ENCODE peak calls at places on chromosomes 7 and 10, in eight cellular contexts. P, T, J, R, Z, Q, G and U are unnamed samples.

GRCh38 chr10:87931836-87932230 is 68.4 kb downstream of the PTEN start:
- DNase-seq in P (no peak), T (no peak), J (no peak), R (no peak), Z (no peak), Q (no peak), G (no peak), U (no peak)

GRCh38 chr10:49620286-49620810 is 6.5 kb downstream of the CHAT start:
- DNase-seq in P (no peak), T (no peak), J (no peak), R (no peak), Z (no peak), Q (no peak), G (no peak), U (no peak)

GRCh38 chr7:55622241-55622835 is 50.0 kb upstream of the VOPP1 start:
- DNase-seq in P (no peak), T (no peak), J (no peak), R (peak), Z (no peak), Q (no peak), G (no peak), U (no peak)

GRCh38 chr10:68359189-68359588 is 26.5 kb upstream of the PBLD start:
- DNase-seq in P (no peak), T (no peak), J (no peak), R (no peak), Z (no peak), Q (no peak), G (no peak), U (no peak)

GRCh38 chr10:58115218-58116050 is 152.3 kb downstream of the IPMK start:
- DNase-seq in P (no peak), T (no peak), J (no peak), R (no peak), Z (no peak), Q (no peak), G (no peak), U (no peak)

GRCh38 chr7:151825711-151826110 is 51.2 kb downstream of the PRKAG2 start:
- DNase-seq in P (no peak), T (no peak), J (no peak), R (no peak), Z (no peak), Q (no peak), G (no peak), U (no peak)

GRCh38 chr10:114334301-114334700 is 70.0 kb downstream of the AFAP1L2 start:
- DNase-seq in P (no peak), T (peak), J (peak), R (no peak), Z (no peak), Q (no peak), G (no peak), U (no peak)

GRCh38 chr10:111117528-111118277 is 40.9 kb downstream of the ADRA2A start:
- DNase-seq in P (no peak), T (no peak), J (no peak), R (no peak), Z (no peak), Q (no peak), G (no peak), U (no peak)

GRCh38 chr10:122988501-122988900 is 8.3 kb downstream of the PSTK start:
- DNase-seq in P (no peak), T (peak), J (no peak), R (no peak), Z (no peak), Q (no peak), G (no peak), U (no peak)

GRCh38 chr7:92797693-92798092 is 38.7 kb downstream of the CDK6 start:
- DNase-seq in P (no peak), T (peak), J (no peak), R (peak), Z (peak), Q (no peak), G (no peak), U (no peak)

GRCh38 chr10:27223964-27224363 is 16.6 kb downstream of the ACBD5 start:
- DNase-seq in P (no peak), T (peak), J (peak), R (peak), Z (peak), Q (no peak), G (no peak), U (no peak)

GRCh38 chr7:136134503-136134902 is 157.3 kb upstream of the MTPN start:
- DNase-seq in P (no peak), T (no peak), J (no peak), R (peak), Z (peak), Q (no peak), G (no peak), U (no peak)

GRCh38 chr7:72751978-72752377 is 76.0 kb downstream of the TYW1B start:
- DNase-seq in P (no peak), T (peak), J (no peak), R (no peak), Z (no peak), Q (no peak), G (no peak), U (no peak)

GRCh38 chr10:49109669-49110335 is 5.5 kb downstream of the VSTM4 start:
- DNase-seq in P (peak), T (no peak), J (no peak), R (no peak), Z (no peak), Q (no peak), G (no peak), U (no peak)